ENCODE peak calls at places on chromosomes 6 and 20, in five cellular contexts. Z is spleen, F is lung, E is lower lobe of right lung, N is transverse colon. C is an unnamed sample.
A peak's percentile ranks its signal among the peaks of the same experiment; 100 is the strongest.

GRCh38 chr6:37451411-37452273 is 18.6 kb downstream of the CMTR1 start:
- DNase-seq in F (no peak), Z (no peak), E (no peak), N (no peak), C (no peak)

GRCh38 chr20:15654208-15654649 is 919.0 kb downstream of the KIF16B start:
- DNase-seq in N (peak; percentile 32), Z (no peak), E (no peak), F (peak; percentile 30), C (no peak)

GRCh38 chr6:41284726-41285125 is 1.8 kb downstream of the TREM1 start:
- DNase-seq in F (peak; percentile 73), N (no peak), E (peak; percentile 55), Z (no peak), C (no peak)

GRCh38 chr6:65638047-65638831 is 68.8 kb downstream of the EYS start:
- DNase-seq in E (no peak), Z (no peak), N (peak; percentile 13), F (no peak), C (no peak)

GRCh38 chr6:28390688-28391087 is 8.9 kb downstream of the ZSCAN12 start:
- DNase-seq in Z (no peak), E (no peak), N (no peak), F (no peak), C (no peak)

GRCh38 chr6:28315628-28316027 is 20.3 kb downstream of the ZSCAN31 start:
- DNase-seq in F (no peak), E (no peak), N (no peak), Z (no peak), C (no peak)

GRCh38 chr6:35485402-35485877 is 11.4 kb downstream of the TEAD3 start:
- DNase-seq in E (no peak), Z (no peak), F (peak; percentile 58), N (peak; percentile 77), C (no peak)

GRCh38 chr20:4243071-4243470 is 227.7 kb upstream of the RNF24 start:
- DNase-seq in E (no peak), Z (no peak), N (no peak), F (no peak), C (no peak)

GRCh38 chr6:4009486-4009885 is 69.5 kb downstream of the FAM217A start:
- DNase-seq in F (no peak), E (no peak), Z (no peak), N (no peak), C (no peak)

GRCh38 chr6:40962241-40962640 is 76.8 kb downstream of the UNC5CL start:
- DNase-seq in E (no peak), N (no peak), F (no peak), Z (no peak), C (no peak)

GRCh38 chr6:152356659-152357058 is 280.5 kb downstream of the SYNE1 start:
- DNase-seq in Z (no peak), N (no peak), F (no peak), E (no peak), C (no peak)

GRCh38 chr6:11224252-11224965 is 8.1 kb downstream of the NEDD9 start:
- DNase-seq in Z (no peak), N (no peak), F (no peak), E (no peak), C (no peak)

GRCh38 chr20:22411568-22412450 is 172.6 kb downstream of the FOXA2 start:
- DNase-seq in F (peak; percentile 57), N (no peak), Z (no peak), E (no peak), C (no peak)

GRCh38 chr20:48051810-48052491 is 266.7 kb upstream of the SULF2 start:
- DNase-seq in F (no peak), E (no peak), Z (no peak), N (no peak), C (no peak)

GRCh38 chr6:148240463-148240845 is 102.2 kb upstream of the SASH1 start:
- DNase-seq in N (no peak), Z (no peak), E (no peak), F (no peak), C (peak; percentile 45)

GRCh38 chr20:13158339-13158738 is 62.7 kb upstream of the ISM1 start:
- DNase-seq in N (no peak), E (no peak), Z (no peak), F (no peak), C (no peak)

GRCh38 chr6:134826889-134827737 is 122.8 kb downstream of the ALDH8A1 start:
- DNase-seq in N (peak; percentile 23), E (no peak), F (peak; percentile 61), Z (no peak), C (peak; percentile 82)

GRCh38 chr20:8837396-8837795 is 231.5 kb upstream of the PLCB4 start:
- DNase-seq in N (no peak), F (no peak), Z (no peak), E (no peak), C (no peak)

GRCh38 chr6:21666788-21667681 is 73.5 kb downstream of the SOX4 start:
- DNase-seq in N (peak; percentile 10), F (no peak), E (no peak), Z (no peak), C (peak; percentile 26)

GRCh38 chr20:38180781-38181180 is 15.7 kb upstream of the TGM2 start:
- DNase-seq in E (no peak), Z (no peak), F (no peak), N (no peak), C (no peak)

DNA sequence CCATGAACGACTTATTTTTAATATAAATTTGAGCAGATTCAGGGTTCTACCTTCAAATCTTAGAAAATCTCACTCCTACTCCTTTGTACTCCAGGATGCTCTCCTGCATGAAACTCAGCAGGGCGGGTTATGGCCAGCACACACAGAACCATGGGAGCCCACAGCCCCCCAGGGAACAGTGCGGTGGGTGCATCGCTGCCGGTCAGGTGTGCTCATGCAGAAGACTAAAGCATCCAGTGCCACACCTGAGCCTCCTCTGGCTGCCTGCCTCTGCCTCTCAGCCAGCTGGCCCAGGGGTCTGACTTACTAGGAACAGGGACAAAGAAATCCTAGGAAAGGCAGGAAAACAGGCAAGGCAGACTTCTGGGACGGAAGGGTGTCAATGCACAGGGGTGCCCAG is 31.8 kb downstream of the EZR start:
- DNase-seq in F (no peak), E (no peak), Z (no peak), N (peak; percentile 8), C (no peak)
- H3K27ac ChIP-seq in F (no peak overlapping the region), E (no peak overlapping the region), Z (no peak overlapping the region), N (peak overlapping the region; percentile 46), C (no peak overlapping the region)

DNA sequence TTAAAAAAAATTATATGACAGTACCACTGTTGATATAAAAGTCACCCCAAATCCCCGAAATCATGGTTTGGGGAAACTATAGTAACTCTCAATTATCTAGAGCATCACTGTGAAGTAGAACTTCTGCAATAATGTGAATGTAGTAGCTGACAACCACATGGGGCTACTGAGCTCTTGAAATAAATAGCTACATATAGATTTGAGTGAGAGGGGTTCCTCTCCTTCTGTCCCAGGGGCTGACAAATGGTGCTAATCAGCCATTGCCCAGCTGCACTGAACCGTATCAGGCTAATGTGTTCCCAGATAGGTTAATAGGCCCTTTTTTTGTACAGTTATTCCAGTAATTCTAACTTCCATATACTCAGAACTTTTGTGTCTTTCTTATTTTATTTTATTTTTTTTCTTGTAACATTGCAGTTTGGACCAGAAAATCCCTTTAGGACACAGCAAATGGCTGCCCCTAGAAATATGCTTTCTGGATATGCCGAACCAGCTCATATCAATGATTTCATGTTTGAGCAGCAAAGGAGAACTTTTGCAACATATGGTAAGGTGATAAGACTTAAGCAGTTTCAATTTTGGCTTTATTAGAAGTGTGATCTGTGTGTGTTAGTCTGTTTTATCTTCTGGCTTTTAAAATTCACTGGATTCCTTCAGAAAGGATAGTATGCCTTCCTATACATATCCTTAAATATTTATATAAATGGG is 21.1 kb downstream of the CDC40 start:
- DNase-seq in F (no peak), Z (no peak), N (no peak), E (no peak), C (no peak)
- H3K27ac ChIP-seq in F (no peak overlapping the region), Z (no peak overlapping the region), N (no peak overlapping the region), E (no peak overlapping the region), C (no peak overlapping the region)

DNA sequence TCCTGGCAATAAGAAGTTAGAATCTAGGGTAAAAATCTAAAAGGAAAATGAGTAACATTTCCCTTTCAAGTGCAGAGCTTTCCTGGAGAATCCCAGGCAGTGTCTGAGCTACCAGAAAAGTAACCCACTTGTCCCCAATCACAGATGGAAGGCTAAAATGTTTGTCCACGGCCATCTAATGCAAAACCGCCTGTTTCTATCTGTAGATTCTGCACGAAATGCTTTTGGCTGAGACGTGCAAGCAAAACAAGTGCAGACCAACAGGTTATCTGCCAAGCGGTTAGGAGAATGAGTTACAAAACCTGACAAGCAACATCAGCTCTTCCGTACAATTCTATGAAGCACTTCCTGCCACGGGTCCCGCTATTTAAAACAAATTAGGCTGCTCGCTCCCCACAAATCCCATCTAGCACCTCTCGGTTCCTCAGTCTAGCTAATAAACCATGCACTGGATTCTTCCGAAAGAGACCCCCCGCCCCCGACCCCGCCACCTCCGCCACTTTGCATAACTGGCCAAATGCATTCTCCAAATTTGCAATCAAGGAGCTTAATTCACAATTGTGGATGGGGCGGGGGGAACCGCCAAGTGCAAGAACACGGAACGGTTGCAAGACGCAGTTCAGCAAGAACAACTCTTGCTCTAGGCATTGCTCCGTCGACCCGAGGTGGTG is 1.4 kb downstream of the ELOVL5 start:
- DNase-seq in Z (no peak), F (no peak), E (no peak), N (no peak), C (no peak)
- H3K27ac ChIP-seq in Z (peak overlapping the region; percentile 100), F (peak overlapping the region; percentile 99), E (peak overlapping the region; percentile 98), N (peak overlapping the region; percentile 98), C (peak overlapping the region; percentile 97)

GRCh38 chr6:44661631-44662030 is 274.1 kb downstream of the CDC5L start:
- DNase-seq in Z (no peak), F (no peak), N (no peak), E (no peak), C (no peak)

GRCh38 chr6:44662461-44663121 is 275.1 kb downstream of the CDC5L start:
- DNase-seq in N (peak; percentile 52), Z (no peak), E (peak; percentile 61), F (peak; percentile 34), C (no peak)

GRCh38 chr6:44661221-44661609 is 273.7 kb downstream of the CDC5L start:
- DNase-seq in Z (no peak), N (no peak), F (no peak), E (no peak), C (no peak)

GRCh38 chr6:44659676-44660170 is 272.2 kb downstream of the CDC5L start:
- DNase-seq in F (no peak), E (no peak), N (no peak), Z (no peak), C (no peak)

DNA sequence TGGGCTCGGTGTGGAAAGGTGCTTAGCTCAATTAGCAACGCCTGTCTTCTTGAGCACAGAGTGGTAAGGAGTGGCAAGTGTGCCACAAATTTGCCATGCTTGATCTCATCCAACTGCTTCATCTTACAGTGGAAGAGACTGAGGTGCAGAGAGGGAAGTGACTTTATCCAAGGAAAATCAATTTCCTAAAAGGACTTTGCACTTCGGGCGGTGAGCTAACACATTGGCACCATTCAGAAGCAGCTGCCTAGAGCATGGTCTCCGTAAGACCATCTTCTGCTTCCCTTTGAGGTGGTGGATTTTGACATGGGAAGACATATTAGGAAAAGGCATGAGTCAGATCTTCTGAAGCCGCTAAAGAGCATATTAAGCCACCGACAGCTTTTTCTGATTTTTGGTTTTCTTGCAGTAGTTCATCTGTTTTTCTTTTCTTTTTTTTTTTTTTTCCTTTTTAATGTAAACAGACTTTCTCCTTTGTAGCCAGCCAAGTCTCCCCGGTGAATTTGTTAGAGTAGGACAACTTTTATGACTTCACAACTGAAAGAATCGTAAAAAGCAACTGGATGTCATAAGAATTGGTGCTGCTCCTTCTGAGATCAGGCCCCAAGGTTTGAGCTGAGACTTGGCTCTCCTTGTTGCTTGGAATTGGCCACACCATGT is 273.2 kb downstream of the CDC5L start:
- DNase-seq in F (no peak), E (no peak), Z (no peak), N (no peak), C (no peak)
- H3K27ac ChIP-seq in F (no peak overlapping the region), E (no peak overlapping the region), Z (no peak overlapping the region), N (no peak overlapping the region), C (no peak overlapping the region)